ENCODE peak calls at places on chromosomes 6 and 20, in five cellular contexts. P, Z, T, A and G are unnamed samples.

GRCh38 chr6:32426338-32426737 is 13.3 kb upstream of the HLA-DRA start:
- DNase-seq in T (no peak), A (no peak), Z (no peak), P (no peak), G (no peak)

GRCh38 chr20:32368930-32369329 is 10.8 kb downstream of the ASXL1 start:
- DNase-seq in A (no peak), T (no peak), P (no peak), Z (no peak), G (peak; percentile 38)

GRCh38 chr6:140203611-140204553 is 829.4 kb upstream of the CITED2 start:
- DNase-seq in A (no peak), P (no peak), Z (no peak), T (no peak), G (no peak)

GRCh38 chr6:159002432-159003160 is 2.6 kb upstream of the RSPH3 start:
- DNase-seq in A (no peak), P (no peak), T (no peak), Z (no peak), G (peak; percentile 19)

GRCh38 chr6:51339728-51340127 is 521.1 kb downstream of the TFAP2B start:
- DNase-seq in T (no peak), A (no peak), Z (no peak), P (no peak), G (no peak)

GRCh38 chr20:62816879-62817873 is at the start of gene COL9A3:
- DNase-seq in T (no peak), A (no peak), P (no peak), Z (no peak), G (no peak)

GRCh38 chr6:33344771-33345697 is 27.5 kb upstream of the ZBTB22 start:
- DNase-seq in T (peak; percentile 73), A (peak; percentile 27), P (peak; percentile 75), Z (peak; percentile 78), G (peak; percentile 47)

GRCh38 chr20:7716286-7716972 is 223.8 kb downstream of the HAO1 start:
- DNase-seq in T (no peak), P (no peak), A (no peak), Z (no peak), G (no peak)

GRCh38 chr6:166277021-166277420 is 31.2 kb downstream of the PRR18 start:
- DNase-seq in Z (no peak), P (no peak), T (no peak), A (no peak), G (no peak)

GRCh38 chr6:154319231-154319858 is 37.3 kb downstream of the IPCEF1 start:
- DNase-seq in P (no peak), T (no peak), A (no peak), Z (peak; percentile 59), G (peak; percentile 27)

GRCh38 chr20:16349518-16350295 is 223.5 kb downstream of the KIF16B start:
- DNase-seq in T (no peak), A (no peak), P (no peak), Z (no peak), G (no peak)

GRCh38 chr6:12009180-12009748 is 2.8 kb upstream of the HIVEP1 start:
- DNase-seq in P (no peak), T (no peak), Z (peak; percentile 44), A (no peak), G (no peak)

GRCh38 chr6:130655586-130655985 is 171.6 kb upstream of the SMLR1 start:
- DNase-seq in P (no peak), T (no peak), Z (no peak), A (no peak), G (no peak)

GRCh38 chr6:137222376-137222775 is 3.2 kb upstream of the IFNGR1 start:
- DNase-seq in T (no peak), Z (no peak), A (no peak), P (no peak), G (no peak)

GRCh38 chr6:28807682-28808280 is 116.0 kb downstream of the TRIM27 start:
- DNase-seq in Z (peak; percentile 88), A (no peak), T (peak; percentile 80), P (no peak), G (peak; percentile 74)

GRCh38 chr6:90233994-90234393 is 62.6 kb downstream of the BACH2 start:
- DNase-seq in Z (no peak), P (no peak), A (no peak), T (no peak), G (no peak)

GRCh38 chr6:157075549-157076426 is 247.5 kb downstream of the TMEM242 start:
- DNase-seq in T (no peak), A (no peak), Z (no peak), P (no peak), G (no peak)

GRCh38 chr6:40517654-40518053 is 69.5 kb downstream of the LRFN2 start:
- DNase-seq in Z (no peak), A (no peak), T (no peak), P (no peak), G (no peak)

GRCh38 chr20:22548040-22548439 is 36.3 kb downstream of the FOXA2 start:
- DNase-seq in P (no peak), Z (no peak), A (no peak), T (no peak), G (no peak)

GRCh38 chr20:645318-646106 is 7.5 kb downstream of the SRXN1 start:
- DNase-seq in Z (peak; percentile 79), T (peak; percentile 87), P (peak; percentile 73), A (peak; percentile 82), G (peak; percentile 82)

GRCh38 chr6:154509421-154510143 is 903 bp downstream of the CNKSR3 start:
- DNase-seq in T (no peak), P (peak; percentile 53), Z (peak; percentile 43), A (peak; percentile 35), G (peak; percentile 55)

GRCh38 chr6:159729598-159729997 is 2.3 kb downstream of the WTAP start:
- DNase-seq in A (no peak), T (no peak), P (no peak), Z (no peak), G (no peak)

GRCh38 chr6:56642366-56643261 is at the start of gene DST:
- DNase-seq in T (peak; percentile 66), Z (peak; percentile 24), P (no peak), A (no peak), G (no peak)

GRCh38 chr20:44805991-44806729 is 4.2 kb downstream of the RIMS4 start:
- DNase-seq in T (peak; percentile 25), P (peak; percentile 26), Z (peak; percentile 12), A (no peak), G (peak; percentile 88)

GRCh38 chr6:98847392-98847766 is 13.0 kb downstream of the POU3F2 start:
- DNase-seq in A (no peak), P (no peak), Z (no peak), T (no peak), G (no peak)

GRCh38 chr20:3003416-3003815 is 40.0 kb upstream of the GNRH2 start:
- DNase-seq in Z (no peak), T (no peak), P (no peak), A (no peak), G (no peak)

GRCh38 chr20:20593447-20594170 is 118.8 kb downstream of the RALGAPA2 start:
- DNase-seq in A (no peak), P (no peak), Z (peak; percentile 78), T (peak; percentile 61), G (peak; percentile 77)

GRCh38 chr20:49548371-49548947 is 19.5 kb downstream of the PTGIS start:
- DNase-seq in Z (no peak), P (no peak), T (no peak), A (no peak), G (no peak)

GRCh38 chr20:49549806-49550551 is 18.0 kb downstream of the PTGIS start:
- DNase-seq in T (no peak), P (no peak), Z (no peak), A (no peak), G (peak; percentile 80)

GRCh38 chr20:49557449-49557848 is 10.5 kb downstream of the PTGIS start:
- DNase-seq in A (no peak), T (no peak), P (no peak), Z (no peak), G (no peak)

DNA sequence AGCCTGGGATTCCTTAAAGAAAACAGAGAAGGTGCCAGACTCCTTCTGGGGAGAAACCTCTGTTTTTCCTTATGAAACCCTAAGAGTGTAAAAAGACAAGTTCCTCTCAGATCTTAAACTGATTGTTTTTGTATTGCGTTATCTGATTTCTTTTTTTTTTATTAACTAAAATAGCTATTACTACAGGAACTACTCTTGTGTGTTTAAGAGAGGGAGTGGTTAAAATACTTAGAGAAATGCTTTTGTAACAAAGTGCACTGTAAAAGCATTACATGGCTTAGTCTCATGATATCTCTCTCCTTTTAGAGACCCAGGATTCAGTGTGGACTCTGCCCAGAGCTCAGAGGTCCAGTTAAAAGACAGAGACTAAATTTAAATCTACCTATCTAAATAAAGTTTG is 15.9 kb downstream of the PTGIS start:
- DNase-seq in A (no peak), P (no peak), T (no peak), Z (no peak), G (no peak)
- H3K4me3 ChIP-seq in A (no peak overlapping the region), P (no peak overlapping the region), T (no peak overlapping the region), Z (no peak overlapping the region), G (no peak overlapping the region)

GRCh38 chr6:145540741-145541140 is 194.6 kb downstream of the EPM2A start:
- DNase-seq in Z (no peak), A (no peak), P (no peak), T (no peak), G (no peak)

GRCh38 chr6:145544514-145544913 is 190.8 kb downstream of the EPM2A start:
- DNase-seq in T (no peak), A (no peak), Z (no peak), P (no peak), G (no peak)

GRCh38 chr6:145547596-145548325 is 187.6 kb downstream of the EPM2A start:
- DNase-seq in P (peak; percentile 33), A (no peak), Z (no peak), T (no peak), G (no peak)

GRCh38 chr6:145546265-145546664 is 189.1 kb downstream of the EPM2A start:
- DNase-seq in Z (no peak), A (no peak), T (no peak), P (no peak), G (no peak)

DNA sequence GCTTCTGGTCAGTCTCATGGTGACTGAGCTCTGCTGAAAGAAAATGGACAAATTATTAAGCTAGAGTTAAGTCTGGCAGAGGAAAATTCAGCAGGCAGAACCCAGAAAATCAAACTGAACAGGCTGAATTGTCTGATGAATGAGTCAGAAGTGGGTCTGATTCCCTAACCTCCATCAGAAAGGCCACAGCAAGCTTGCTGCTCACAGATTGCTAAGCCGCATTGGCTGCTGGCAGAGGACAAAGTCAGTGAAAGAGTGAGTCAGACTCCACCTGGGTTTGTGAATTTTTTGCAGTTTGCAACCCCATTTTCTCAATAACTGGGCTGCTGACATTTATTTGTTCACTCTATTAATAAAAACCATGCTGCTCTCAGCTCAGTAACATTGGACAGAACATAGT is 191.3 kb downstream of the EPM2A start:
- DNase-seq in Z (no peak), T (peak; percentile 33), A (no peak), P (peak; percentile 30), G (no peak)
- H3K27ac ChIP-seq in Z (no peak overlapping the region), T (no peak overlapping the region), A (no peak overlapping the region), P (no peak overlapping the region), G (no peak overlapping the region)

DNA sequence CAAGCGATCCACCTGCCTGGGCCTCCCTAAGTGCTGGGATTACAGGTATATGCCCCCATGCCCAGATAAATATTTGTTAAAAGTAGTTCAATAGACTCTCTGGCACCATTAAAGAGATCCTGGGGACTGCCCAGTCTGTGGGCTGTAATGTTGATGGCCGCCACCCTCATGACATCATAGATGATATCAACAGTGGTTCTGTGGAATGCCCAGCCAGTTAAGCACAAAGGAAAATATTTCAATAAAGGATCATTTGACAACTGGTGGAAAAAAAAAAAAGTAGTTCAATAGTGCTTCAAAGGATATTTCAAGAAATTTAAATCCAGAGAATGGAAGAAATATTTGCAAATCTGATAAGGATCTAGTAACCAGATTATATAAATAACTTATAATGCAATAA is 1.5 kb upstream of the CRIP3 start:
- DNase-seq in A (no peak), P (no peak), Z (no peak), T (no peak), G (no peak)
- H3K4me3 ChIP-seq in A (no peak overlapping the region), P (no peak overlapping the region), Z (no peak overlapping the region), T (no peak overlapping the region), G (no peak overlapping the region)

GRCh38 chr20:50410343-50410742 is 99.8 kb upstream of the PTPN1 start:
- DNase-seq in P (no peak), T (no peak), Z (no peak), A (no peak), G (no peak)
- H3K27ac ChIP-seq in P (peak overlapping the region; percentile 64), T (peak overlapping the region; percentile 20), Z (no peak overlapping the region), A (no peak overlapping the region), G (no peak overlapping the region)